ENCODE peak calls at places on chromosome 2, in eight cellular contexts. T is mesendoderm; N is ELR; H is A549; E is retina; X is left cardiac atrium; F is M059J; C is stimulated activated CD8-positive, alpha-beta memory T cell treated with anti-CD3 and anti-CD28 coated beads, Interleukin-12 subunit alpha, Interleukin-12 subunit beta, amount 100 ng/mL, for 1 hour. U is an unnamed sample.

GRCh38 chr2:10654069-10654468 is 35.7 kb downstream of the NOL10 start:
- DNase-seq in E (no peak), F (peak; percentile 80), X (no peak), T (no peak), H (no peak), N (peak; percentile 72), C (peak; percentile 31), U (no peak)

GRCh38 chr2:43889416-43889815 is 50.6 kb downstream of the ABCG8 start:
- DNase-seq in E (no peak), T (no peak), C (no peak), F (no peak), H (no peak), N (no peak), X (no peak), U (no peak)

GRCh38 chr2:233531880-233532458 is 34.6 kb downstream of the USP40 start:
- DNase-seq in X (no peak), C (no peak), E (no peak), H (no peak), T (peak; percentile 25), N (no peak), F (no peak), U (no peak)

GRCh38 chr2:88448248-88448647 is 4.2 kb downstream of the FOXI3 start:
- DNase-seq in C (no peak), N (no peak), X (no peak), E (no peak), T (no peak), H (no peak), F (no peak), U (no peak)

GRCh38 chr2:128308284-128308731 is 10.4 kb downstream of the HS6ST1 start:
- DNase-seq in C (no peak), N (no peak), T (no peak), E (no peak), F (no peak), X (peak; percentile 31), H (no peak), U (peak; percentile 26)

GRCh38 chr2:45699032-45699658 is 47.7 kb downstream of the PRKCE start:
- DNase-seq in E (peak; percentile 33), T (no peak), X (no peak), N (peak; percentile 93), F (peak; percentile 79), C (no peak), H (no peak), U (no peak)

GRCh38 chr2:191675807-191676667 is 1.9 kb upstream of the NABP1 start:
- DNase-seq in N (peak; percentile 46), E (no peak), F (no peak), H (no peak), T (peak; percentile 44), C (peak; percentile 16), X (peak; percentile 36), U (peak; percentile 45)

GRCh38 chr2:17104454-17104853 is 413.8 kb downstream of the RAD51AP2 start:
- DNase-seq in F (peak; percentile 11), C (no peak), H (no peak), E (no peak), T (no peak), N (peak; percentile 75), X (no peak), U (no peak)

GRCh38 chr2:107285621-107286303 is 399.8 kb upstream of the ST6GAL2 start:
- DNase-seq in F (no peak), X (no peak), T (no peak), H (no peak), C (no peak), N (no peak), E (no peak), U (no peak)

GRCh38 chr2:95282458-95282857 is 8.2 kb downstream of the PROM2 start:
- DNase-seq in H (no peak), N (no peak), T (no peak), X (no peak), E (no peak), C (no peak), F (no peak), U (no peak)

GRCh38 chr2:63846487-63846886 is 4.8 kb downstream of the UGP2 start:
- DNase-seq in E (no peak), F (no peak), N (no peak), T (no peak), C (no peak), H (no peak), X (no peak), U (no peak)

GRCh38 chr2:212520340-212520739 is 18.3 kb downstream of the ERBB4 start:
- DNase-seq in C (no peak), N (peak; percentile 50), F (peak; percentile 9), E (no peak), H (no peak), T (peak; percentile 32), X (no peak), U (no peak)

GRCh38 chr2:127376265-127376664 is 11.5 kb downstream of the MAP3K2 start:
- DNase-seq in T (no peak), N (no peak), E (no peak), F (no peak), C (no peak), X (no peak), H (no peak), U (no peak)

GRCh38 chr2:237717366-237718276 is 81.0 kb upstream of the RBM44 start:
- DNase-seq in T (no peak), E (no peak), F (no peak), N (no peak), X (no peak), C (no peak), H (no peak), U (no peak)

GRCh38 chr2:229562472-229563127 is 151.8 kb downstream of the DNER start:
- DNase-seq in T (peak; percentile 13), C (no peak), X (no peak), H (no peak), N (peak; percentile 20), F (no peak), E (no peak), U (no peak)

U was measured in right cardiac atrium.